ENCODE peak calls at places on chromosomes 6 and 20, in nine cellular contexts. E, F, U, H, W, V, N, K and M are unnamed samples.

GRCh38 chr6:130959938-130960337 is 103.1 kb downstream of the EPB41L2 start:
- DNase-seq in H (no peak), F (no peak), U (no peak), W (no peak), V (no peak), N (no peak), K (no peak), E (no peak), M (no peak)

GRCh38 chr6:16273266-16273665 is 34.9 kb downstream of the GMPR start:
- DNase-seq in W (no peak), V (no peak), E (no peak), U (peak), H (peak), N (no peak), K (no peak), F (no peak), M (no peak)

GRCh38 chr6:88114838-88115237 is 51.3 kb downstream of the CNR1 start:
- DNase-seq in V (no peak), W (no peak), F (no peak), U (no peak), N (no peak), H (no peak), K (no peak), E (no peak), M (no peak)

GRCh38 chr6:119195204-119195603 is 116.7 kb upstream of the FAM184A start:
- DNase-seq in N (no peak), E (no peak), U (no peak), H (no peak), V (no peak), F (no peak), W (no peak), K (no peak), M (no peak)

GRCh38 chr6:63236398-63236817 is 25.1 kb downstream of the FKBP1C start:
- DNase-seq in W (no peak), H (no peak), U (no peak), V (no peak), K (no peak), F (no peak), E (no peak), N (no peak), M (no peak)

GRCh38 chr6:63714091-63714490 is 78.5 kb downstream of the PHF3 start:
- DNase-seq in U (no peak), E (no peak), K (no peak), H (no peak), W (no peak), F (no peak), V (no peak), N (no peak), M (no peak)

GRCh38 chr20:4455301-4455701 is 266.4 kb upstream of the PRND start:
- DNase-seq in W (no peak), H (no peak), E (no peak), V (no peak), K (no peak), N (no peak), U (no peak), F (no peak), M (no peak)

GRCh38 chr6:31171931-31172882 is 1.7 kb upstream of the POU5F1 start:
- DNase-seq in K (no peak), U (no peak), W (no peak), N (no peak), F (no peak), E (no peak), H (no peak), V (no peak), M (no peak)

DNA sequence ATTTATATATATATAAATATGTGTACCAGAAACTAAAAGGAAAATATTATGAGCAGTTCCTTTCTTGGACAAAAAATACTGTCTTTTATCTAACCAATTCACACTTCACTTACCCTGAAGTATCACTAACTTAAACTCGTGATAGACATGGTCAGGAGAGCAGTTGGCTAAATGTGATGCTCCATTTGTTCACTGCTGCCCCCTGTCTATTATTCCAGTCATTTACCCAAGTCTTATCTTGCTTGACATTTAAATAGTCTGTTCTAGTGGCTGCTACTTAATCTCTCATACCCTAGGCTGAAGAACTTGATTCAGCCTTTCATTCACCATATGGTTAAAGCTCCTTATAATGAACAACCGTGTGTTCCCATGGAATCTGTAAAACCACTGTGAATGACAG is 789.6 kb upstream of the EYS start:
- DNase-seq in W (no peak), U (peak), V (no peak), E (no peak), K (no peak), F (no peak), N (no peak), H (peak), M (no peak)
- TF ChIP-seq CTCF in W (peak), U (peak), V (no peak), E (no peak), K (peak), F (no peak), N (no peak), H (no peak), M (peak)

GRCh38 chr6:42563697-42564495 is at the start of gene UBR2:
- DNase-seq in K (peak), N (peak), F (peak), H (peak), V (peak), W (peak), U (peak), E (peak), M (peak)
- TF ChIP-seq CTCF in K (peak), N (no peak), F (peak), H (peak), V (peak), W (peak), U (peak), E (no peak), M (peak)

GRCh38 chr6:95923518-95923917 is 92.3 kb upstream of the FUT9 start:
- DNase-seq in U (no peak), K (no peak), W (no peak), N (no peak), V (no peak), F (no peak), H (no peak), E (no peak), M (no peak)
- TF ChIP-seq CTCF in U (no peak), K (peak), W (no peak), N (no peak), V (no peak), F (peak), H (no peak), E (peak), M (peak)

GRCh38 chr20:8019998-8020247 is 362 bp upstream of the TMX4 start:
- DNase-seq in W (no peak), N (no peak), F (no peak), H (no peak), V (no peak), U (no peak), E (no peak), K (no peak), M (no peak)

GRCh38 chr20:8018928-8019177 is 708 bp downstream of the TMX4 start:
- DNase-seq in E (no peak), U (peak), H (peak), N (no peak), V (no peak), K (no peak), F (no peak), W (no peak), M (no peak)

GRCh38 chr20:8021541-8022269 is 2.1 kb upstream of the TMX4 start:
- DNase-seq in V (no peak), E (no peak), W (no peak), F (no peak), H (peak), N (no peak), U (no peak), K (no peak), M (no peak)

GRCh38 chr20:8020314-8021079 is 936 bp upstream of the TMX4 start:
- DNase-seq in H (peak), K (no peak), V (no peak), F (peak), E (no peak), W (no peak), U (no peak), N (no peak), M (no peak)

DNA sequence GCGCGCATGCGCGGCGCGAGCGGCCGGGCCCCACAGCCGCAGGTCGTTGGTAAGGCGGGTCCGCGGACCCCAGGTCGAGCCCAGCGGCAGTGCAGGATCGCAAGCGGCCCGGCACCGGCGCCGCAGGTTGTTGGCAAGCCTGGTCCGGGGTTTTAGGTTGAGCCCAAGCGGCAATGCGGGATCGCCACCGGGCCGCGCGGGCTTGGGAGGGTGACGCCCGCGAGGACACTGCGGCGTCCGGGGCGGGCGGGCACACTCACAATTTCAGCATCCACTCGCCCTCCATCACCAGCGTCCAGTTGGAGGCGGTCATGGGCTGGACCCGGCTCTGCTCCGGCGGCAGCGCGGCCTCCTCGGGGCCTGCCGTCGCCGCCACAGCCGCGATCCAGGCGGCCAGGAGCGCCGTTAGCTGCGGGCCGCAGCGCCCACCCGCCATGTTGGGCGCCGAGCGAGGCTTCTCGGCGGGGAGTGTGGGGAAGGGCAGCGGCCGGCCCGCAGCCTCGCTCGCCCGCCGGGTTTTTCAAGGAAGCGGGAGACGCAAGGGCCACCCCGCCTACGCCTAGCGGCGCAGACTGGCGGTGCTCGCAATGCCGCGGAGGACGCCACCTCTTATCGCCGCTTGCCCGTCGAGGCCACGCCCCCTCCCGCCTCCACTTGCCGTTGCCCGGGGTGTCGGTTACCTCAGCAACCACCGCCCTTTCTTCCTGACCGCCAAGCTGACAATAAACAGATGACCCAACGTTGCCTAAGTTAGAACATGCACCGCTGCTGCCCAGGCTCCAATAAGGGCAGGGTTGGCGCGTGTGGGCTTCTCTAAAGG is at the start of gene TMX4:
- DNase-seq in F (peak), N (peak), E (peak), W (peak), K (peak), U (peak), H (peak), V (peak), M (peak)
- TF ChIP-seq CTCF in F (peak), N (peak), E (peak), W (peak), K (peak), U (no peak), H (peak), V (peak), M (peak)

DNA sequence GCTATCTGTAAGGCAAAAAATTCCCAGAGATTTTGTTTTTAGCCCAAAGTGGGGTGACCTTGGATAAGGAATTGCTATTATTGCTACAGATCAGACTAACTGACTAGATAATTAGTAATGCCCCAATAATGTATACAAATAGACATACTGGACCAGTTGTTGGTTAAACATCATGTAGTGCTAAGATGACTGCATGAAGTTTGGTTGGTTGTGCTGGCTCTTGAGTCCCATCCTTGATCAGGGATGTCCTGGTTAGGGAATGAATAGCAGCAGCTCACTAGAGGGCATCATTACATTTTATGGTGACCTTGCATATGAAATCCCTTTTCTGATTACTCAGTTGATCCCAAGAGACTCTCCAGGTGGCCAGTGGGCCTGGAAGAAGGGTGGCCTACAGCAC is 10.9 kb downstream of the TPBG start:
- DNase-seq in V (no peak), H (no peak), E (no peak), K (no peak), N (no peak), W (no peak), U (no peak), F (no peak), M (no peak)
- TF ChIP-seq CTCF in V (no peak), H (no peak), E (no peak), K (no peak), N (no peak), W (no peak), U (no peak), F (peak), M (no peak)

GRCh38 chr20:31953749-31954148 is 1.9 kb upstream of the PDRG1 start:
- DNase-seq in K (no peak), H (no peak), W (no peak), E (no peak), U (no peak), N (no peak), F (no peak), V (no peak), M (no peak)
- TF ChIP-seq CTCF in K (no peak), H (no peak), W (no peak), E (no peak), U (no peak), N (no peak), F (no peak), V (no peak), M (no peak)

DNA sequence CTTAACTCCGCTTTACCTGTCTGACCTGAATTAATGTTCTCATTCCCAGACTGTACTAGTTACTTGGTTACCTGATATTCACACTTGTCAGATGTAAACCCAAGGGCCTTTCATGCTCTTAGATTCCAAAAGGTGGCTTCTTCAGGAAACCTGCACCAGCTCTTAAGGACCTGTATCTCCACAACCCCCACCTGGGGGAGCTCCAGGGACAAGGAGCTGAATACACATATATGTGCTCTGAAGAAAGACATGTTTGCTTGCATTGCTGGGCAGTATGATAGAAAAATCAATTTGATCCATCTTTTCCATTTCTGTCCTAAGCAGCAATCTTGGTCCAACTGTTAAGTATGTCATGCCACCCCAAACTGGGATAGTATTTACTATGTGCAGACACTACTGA is 64.8 kb upstream of the POU3F2 start:
- DNase-seq in H (peak), V (no peak), F (no peak), U (peak), N (no peak), K (peak), W (no peak), E (no peak), M (no peak)
- TF ChIP-seq CTCF in H (no peak), V (no peak), F (peak), U (peak), N (no peak), K (peak), W (no peak), E (no peak), M (peak)

GRCh38 chr20:32451682-32452461 is 93.7 kb downstream of the ASXL1 start:
- DNase-seq in W (no peak), F (no peak), H (no peak), U (no peak), E (no peak), V (no peak), K (no peak), N (no peak), M (no peak)
- TF ChIP-seq CTCF in W (no peak), F (peak), H (no peak), U (no peak), E (no peak), V (no peak), K (no peak), N (no peak), M (no peak)